ENCODE peak calls at places on chromosomes 13 and 19, in seven cellular contexts. C is neuronal stem cell; X is stimulated activated CD4-positive, alpha-beta T cell treated with anti-CD3 and anti-CD28 coated beads, TNF-alpha, amount 100 ng/mL, for 24 hours; S is left kidney; H is HT1080; E is Ammon's horn; M is pancreas. L is an unnamed sample.

GRCh38 chr13:46598820-46599180 is 45.8 kb downstream of the LRCH1 start:
- DNase-seq in C (no peak), X (no peak), S (no peak), H (no peak), E (no peak), M (no peak), L (no peak)

GRCh38 chr19:54186934-54187381 is 2.4 kb downstream of the MBOAT7 start:
- DNase-seq in C (no peak), X (no peak), S (no peak), H (no peak), E (no peak), M (peak; percentile 83), L (no peak)

GRCh38 chr13:27476943-27477681 is 26.7 kb upstream of the MTIF3 start:
- DNase-seq in C (no peak), X (no peak), S (peak; percentile 16), H (peak; percentile 43), E (no peak), M (peak; percentile 69), L (peak; percentile 96)

GRCh38 chr13:44470623-44471562 is 97.3 kb downstream of the SERP2 start:
- DNase-seq in C (no peak), X (no peak), S (peak; percentile 79), H (peak; percentile 27), E (no peak), M (no peak), L (peak; percentile 44)

GRCh38 chr13:110600980-110601379 is 14.4 kb upstream of the NAXD start:
- DNase-seq in C (no peak), X (no peak), S (no peak), H (no peak), E (no peak), M (no peak), L (no peak)

GRCh38 chr19:40923934-40924391 is 41.9 kb upstream of the CYP2A7 start:
- DNase-seq in C (no peak), X (no peak), S (no peak), H (no peak), E (no peak), M (peak; percentile 15), L (no peak)

GRCh38 chr13:33349996-33350826 is 64.7 kb upstream of the STARD13 start:
- DNase-seq in C (peak; percentile 8), X (no peak), S (peak; percentile 74), H (no peak), E (peak; percentile 52), M (peak; percentile 59), L (no peak)

GRCh38 chr13:32267836-32268439 is 47.2 kb downstream of the ZAR1L start:
- DNase-seq in C (peak; percentile 17), X (peak; percentile 5), S (peak; percentile 38), H (no peak), E (no peak), M (peak; percentile 48), L (peak; percentile 59)

GRCh38 chr19:56681702-56682101 is 10.1 kb upstream of the ZNF835 start:
- DNase-seq in C (no peak), X (no peak), S (no peak), H (no peak), E (no peak), M (no peak), L (no peak)

GRCh38 chr13:79503069-79503468 is 22.1 kb downstream of the NDFIP2 start:
- DNase-seq in C (no peak), X (no peak), S (no peak), H (no peak), E (no peak), M (no peak), L (no peak)

GRCh38 chr19:8423821-8424223 is 10.7 kb downstream of the MARCHF2 start:
- DNase-seq in C (peak; percentile 41), X (no peak), S (peak; percentile 44), H (peak; percentile 96), E (peak; percentile 58), M (peak; percentile 77), L (peak; percentile 93)

GRCh38 chr13:114001331-114002008 is 27.6 kb upstream of the C13orf46 start:
- DNase-seq in C (no peak), X (no peak), S (no peak), H (no peak), E (no peak), M (no peak), L (no peak)

GRCh38 chr13:99585609-99586008 is 84.3 kb downstream of the TM9SF2 start:
- DNase-seq in C (no peak), X (no peak), S (peak; percentile 9), H (no peak), E (no peak), M (no peak), L (no peak)

GRCh38 chr13:64756621-64757020 is 2473.5 kb downstream of the PCDH9 start:
- DNase-seq in C (no peak), X (no peak), S (no peak), H (no peak), E (no peak), M (no peak), L (no peak)